ENCODE peak calls at places on chromosomes 11 and 22, in six cellular contexts. One of them, this sample, is unnamed.

GRCh38 chr22:34976474-34976873 is 89.5 kb upstream of the ISX start:
- DNase-seq in stimulated activated CD4-positive, alpha-beta T cell treated with anti-CD3 and anti-CD28 coated beads, TNF-alpha, amount 100 ng/mL, for 4 hours: no peak
- DNase-seq in thoracic aorta: no peak
- DNase-seq in activated CD8-positive, alpha-beta memory T cell treated with anti-CD3 and anti-CD28 coated beads, Interleukin-2, amount 50 U/mL, for 48 hours: no peak
- DNase-seq in activated CD4-positive, CD25-positive, alpha-beta regulatory T cell: no peak
- DNase-seq in stimulated activated naive CD8-positive, alpha-beta T cell treated with anti-CD3 and anti-CD28 coated beads, Interleukin-15, Interleukin-2, amounts not matched to agents 100 U/mL and 50 U/mL, for 24 hours: no peak
- DNase-seq in this sample: no peak

GRCh38 chr11:104668797-104669463 is 229.3 kb downstream of the CASP12 start:
- DNase-seq in activated CD4-positive, CD25-positive, alpha-beta regulatory T cell: no peak
- DNase-seq in stimulated activated CD4-positive, alpha-beta T cell treated with anti-CD3 and anti-CD28 coated beads, TNF-alpha, amount 100 ng/mL, for 4 hours: no peak
- DNase-seq in thoracic aorta: no peak
- DNase-seq in stimulated activated naive CD8-positive, alpha-beta T cell treated with anti-CD3 and anti-CD28 coated beads, Interleukin-15, Interleukin-2, amounts not matched to agents 100 U/mL and 50 U/mL, for 24 hours: no peak
- DNase-seq in activated CD8-positive, alpha-beta memory T cell treated with anti-CD3 and anti-CD28 coated beads, Interleukin-2, amount 50 U/mL, for 48 hours: no peak
- DNase-seq in this sample: no peak

GRCh38 chr11:114111369-114112042 is 52.0 kb downstream of the ZBTB16 start:
- DNase-seq in activated CD8-positive, alpha-beta memory T cell treated with anti-CD3 and anti-CD28 coated beads, Interleukin-2, amount 50 U/mL, for 48 hours: no peak
- DNase-seq in stimulated activated CD4-positive, alpha-beta T cell treated with anti-CD3 and anti-CD28 coated beads, TNF-alpha, amount 100 ng/mL, for 4 hours: no peak
- DNase-seq in thoracic aorta: no peak
- DNase-seq in stimulated activated naive CD8-positive, alpha-beta T cell treated with anti-CD3 and anti-CD28 coated beads, Interleukin-15, Interleukin-2, amounts not matched to agents 100 U/mL and 50 U/mL, for 24 hours: no peak
- DNase-seq in activated CD4-positive, CD25-positive, alpha-beta regulatory T cell: no peak
- DNase-seq in this sample: no peak

GRCh38 chr11:11584446-11584810 is 37.4 kb downstream of the GALNT18 start:
- DNase-seq in stimulated activated naive CD8-positive, alpha-beta T cell treated with anti-CD3 and anti-CD28 coated beads, Interleukin-15, Interleukin-2, amounts not matched to agents 100 U/mL and 50 U/mL, for 24 hours: no peak
- DNase-seq in stimulated activated CD4-positive, alpha-beta T cell treated with anti-CD3 and anti-CD28 coated beads, TNF-alpha, amount 100 ng/mL, for 4 hours: no peak
- DNase-seq in activated CD4-positive, CD25-positive, alpha-beta regulatory T cell: no peak
- DNase-seq in thoracic aorta: no peak
- DNase-seq in activated CD8-positive, alpha-beta memory T cell treated with anti-CD3 and anti-CD28 coated beads, Interleukin-2, amount 50 U/mL, for 48 hours: no peak
- DNase-seq in this sample: no peak

GRCh38 chr11:17788084-17788483 is 53.5 kb downstream of the KCNC1 start:
- DNase-seq in thoracic aorta: no peak
- DNase-seq in stimulated activated naive CD8-positive, alpha-beta T cell treated with anti-CD3 and anti-CD28 coated beads, Interleukin-15, Interleukin-2, amounts not matched to agents 100 U/mL and 50 U/mL, for 24 hours: no peak
- DNase-seq in activated CD8-positive, alpha-beta memory T cell treated with anti-CD3 and anti-CD28 coated beads, Interleukin-2, amount 50 U/mL, for 48 hours: no peak
- DNase-seq in stimulated activated CD4-positive, alpha-beta T cell treated with anti-CD3 and anti-CD28 coated beads, TNF-alpha, amount 100 ng/mL, for 4 hours: no peak
- DNase-seq in activated CD4-positive, CD25-positive, alpha-beta regulatory T cell: no peak
- DNase-seq in this sample: no peak

GRCh38 chr11:34064291-34064690 is 12.8 kb downstream of the CAPRIN1 start:
- DNase-seq in stimulated activated CD4-positive, alpha-beta T cell treated with anti-CD3 and anti-CD28 coated beads, TNF-alpha, amount 100 ng/mL, for 4 hours: no peak
- DNase-seq in stimulated activated naive CD8-positive, alpha-beta T cell treated with anti-CD3 and anti-CD28 coated beads, Interleukin-15, Interleukin-2, amounts not matched to agents 100 U/mL and 50 U/mL, for 24 hours: no peak
- DNase-seq in activated CD4-positive, CD25-positive, alpha-beta regulatory T cell: no peak
- DNase-seq in activated CD8-positive, alpha-beta memory T cell treated with anti-CD3 and anti-CD28 coated beads, Interleukin-2, amount 50 U/mL, for 48 hours: no peak
- DNase-seq in thoracic aorta: no peak
- DNase-seq in this sample: no peak

GRCh38 chr11:85663781-85664560 is 958 bp downstream of the CREBZF start:
- DNase-seq in stimulated activated naive CD8-positive, alpha-beta T cell treated with anti-CD3 and anti-CD28 coated beads, Interleukin-15, Interleukin-2, amounts not matched to agents 100 U/mL and 50 U/mL, for 24 hours: peak
- DNase-seq in stimulated activated CD4-positive, alpha-beta T cell treated with anti-CD3 and anti-CD28 coated beads, TNF-alpha, amount 100 ng/mL, for 4 hours: peak
- DNase-seq in activated CD4-positive, CD25-positive, alpha-beta regulatory T cell: peak
- DNase-seq in thoracic aorta: peak
- DNase-seq in activated CD8-positive, alpha-beta memory T cell treated with anti-CD3 and anti-CD28 coated beads, Interleukin-2, amount 50 U/mL, for 48 hours: peak
- DNase-seq in this sample: no peak

GRCh38 chr11:122917311-122917710 is 34.8 kb downstream of the JHY start:
- DNase-seq in activated CD8-positive, alpha-beta memory T cell treated with anti-CD3 and anti-CD28 coated beads, Interleukin-2, amount 50 U/mL, for 48 hours: no peak
- DNase-seq in thoracic aorta: no peak
- DNase-seq in stimulated activated CD4-positive, alpha-beta T cell treated with anti-CD3 and anti-CD28 coated beads, TNF-alpha, amount 100 ng/mL, for 4 hours: no peak
- DNase-seq in stimulated activated naive CD8-positive, alpha-beta T cell treated with anti-CD3 and anti-CD28 coated beads, Interleukin-15, Interleukin-2, amounts not matched to agents 100 U/mL and 50 U/mL, for 24 hours: no peak
- DNase-seq in activated CD4-positive, CD25-positive, alpha-beta regulatory T cell: no peak
- DNase-seq in this sample: no peak

GRCh38 chr11:40274017-40274416 is 1185.4 kb downstream of the LRRC4C start:
- DNase-seq in activated CD4-positive, CD25-positive, alpha-beta regulatory T cell: no peak
- DNase-seq in activated CD8-positive, alpha-beta memory T cell treated with anti-CD3 and anti-CD28 coated beads, Interleukin-2, amount 50 U/mL, for 48 hours: no peak
- DNase-seq in thoracic aorta: no peak
- DNase-seq in stimulated activated naive CD8-positive, alpha-beta T cell treated with anti-CD3 and anti-CD28 coated beads, Interleukin-15, Interleukin-2, amounts not matched to agents 100 U/mL and 50 U/mL, for 24 hours: no peak
- DNase-seq in stimulated activated CD4-positive, alpha-beta T cell treated with anti-CD3 and anti-CD28 coated beads, TNF-alpha, amount 100 ng/mL, for 4 hours: no peak
- DNase-seq in this sample: no peak

GRCh38 chr11:102306048-102306575 is 11.2 kb upstream of the BIRC3 start:
- DNase-seq in thoracic aorta: no peak
- DNase-seq in activated CD8-positive, alpha-beta memory T cell treated with anti-CD3 and anti-CD28 coated beads, Interleukin-2, amount 50 U/mL, for 48 hours: no peak
- DNase-seq in stimulated activated CD4-positive, alpha-beta T cell treated with anti-CD3 and anti-CD28 coated beads, TNF-alpha, amount 100 ng/mL, for 4 hours: no peak
- DNase-seq in activated CD4-positive, CD25-positive, alpha-beta regulatory T cell: no peak
- DNase-seq in stimulated activated naive CD8-positive, alpha-beta T cell treated with anti-CD3 and anti-CD28 coated beads, Interleukin-15, Interleukin-2, amounts not matched to agents 100 U/mL and 50 U/mL, for 24 hours: no peak
- DNase-seq in this sample: no peak

GRCh38 chr22:49882519-49883293 is 29.1 kb downstream of the ZBED4 start:
- DNase-seq in activated CD4-positive, CD25-positive, alpha-beta regulatory T cell: no peak
- DNase-seq in stimulated activated CD4-positive, alpha-beta T cell treated with anti-CD3 and anti-CD28 coated beads, TNF-alpha, amount 100 ng/mL, for 4 hours: no peak
- DNase-seq in thoracic aorta: no peak
- DNase-seq in stimulated activated naive CD8-positive, alpha-beta T cell treated with anti-CD3 and anti-CD28 coated beads, Interleukin-15, Interleukin-2, amounts not matched to agents 100 U/mL and 50 U/mL, for 24 hours: no peak
- DNase-seq in activated CD8-positive, alpha-beta memory T cell treated with anti-CD3 and anti-CD28 coated beads, Interleukin-2, amount 50 U/mL, for 48 hours: no peak
- DNase-seq in this sample: no peak

GRCh38 chr11:62431171-62431895 is 12.5 kb downstream of the SCGB1A1 start:
- DNase-seq in activated CD4-positive, CD25-positive, alpha-beta regulatory T cell: no peak
- DNase-seq in stimulated activated naive CD8-positive, alpha-beta T cell treated with anti-CD3 and anti-CD28 coated beads, Interleukin-15, Interleukin-2, amounts not matched to agents 100 U/mL and 50 U/mL, for 24 hours: no peak
- DNase-seq in thoracic aorta: no peak
- DNase-seq in stimulated activated CD4-positive, alpha-beta T cell treated with anti-CD3 and anti-CD28 coated beads, TNF-alpha, amount 100 ng/mL, for 4 hours: no peak
- DNase-seq in activated CD8-positive, alpha-beta memory T cell treated with anti-CD3 and anti-CD28 coated beads, Interleukin-2, amount 50 U/mL, for 48 hours: no peak
- DNase-seq in this sample: no peak

GRCh38 chr22:31488346-31488883 is 1.2 kb downstream of the EIF4ENIF1 start:
- DNase-seq in thoracic aorta: no peak
- DNase-seq in activated CD4-positive, CD25-positive, alpha-beta regulatory T cell: no peak
- DNase-seq in stimulated activated CD4-positive, alpha-beta T cell treated with anti-CD3 and anti-CD28 coated beads, TNF-alpha, amount 100 ng/mL, for 4 hours: no peak
- DNase-seq in activated CD8-positive, alpha-beta memory T cell treated with anti-CD3 and anti-CD28 coated beads, Interleukin-2, amount 50 U/mL, for 48 hours: no peak
- DNase-seq in stimulated activated naive CD8-positive, alpha-beta T cell treated with anti-CD3 and anti-CD28 coated beads, Interleukin-15, Interleukin-2, amounts not matched to agents 100 U/mL and 50 U/mL, for 24 hours: no peak
- DNase-seq in this sample: no peak

GRCh38 chr11:102990145-102990544 is 34.6 kb upstream of the MMP13 start:
- DNase-seq in stimulated activated CD4-positive, alpha-beta T cell treated with anti-CD3 and anti-CD28 coated beads, TNF-alpha, amount 100 ng/mL, for 4 hours: no peak
- DNase-seq in stimulated activated naive CD8-positive, alpha-beta T cell treated with anti-CD3 and anti-CD28 coated beads, Interleukin-15, Interleukin-2, amounts not matched to agents 100 U/mL and 50 U/mL, for 24 hours: no peak
- DNase-seq in thoracic aorta: no peak
- DNase-seq in activated CD8-positive, alpha-beta memory T cell treated with anti-CD3 and anti-CD28 coated beads, Interleukin-2, amount 50 U/mL, for 48 hours: no peak
- DNase-seq in activated CD4-positive, CD25-positive, alpha-beta regulatory T cell: no peak
- DNase-seq in this sample: no peak

GRCh38 chr11:44893250-44894216 is 57.1 kb downstream of the TP53I11 start:
- DNase-seq in activated CD8-positive, alpha-beta memory T cell treated with anti-CD3 and anti-CD28 coated beads, Interleukin-2, amount 50 U/mL, for 48 hours: no peak
- DNase-seq in thoracic aorta: no peak
- DNase-seq in stimulated activated naive CD8-positive, alpha-beta T cell treated with anti-CD3 and anti-CD28 coated beads, Interleukin-15, Interleukin-2, amounts not matched to agents 100 U/mL and 50 U/mL, for 24 hours: no peak
- DNase-seq in activated CD4-positive, CD25-positive, alpha-beta regulatory T cell: no peak
- DNase-seq in stimulated activated CD4-positive, alpha-beta T cell treated with anti-CD3 and anti-CD28 coated beads, TNF-alpha, amount 100 ng/mL, for 4 hours: no peak
- DNase-seq in this sample: peak

GRCh38 chr11:19080579-19080993 is 20.1 kb upstream of the MRGPRX2 start:
- DNase-seq in thoracic aorta: no peak
- DNase-seq in stimulated activated CD4-positive, alpha-beta T cell treated with anti-CD3 and anti-CD28 coated beads, TNF-alpha, amount 100 ng/mL, for 4 hours: no peak
- DNase-seq in stimulated activated naive CD8-positive, alpha-beta T cell treated with anti-CD3 and anti-CD28 coated beads, Interleukin-15, Interleukin-2, amounts not matched to agents 100 U/mL and 50 U/mL, for 24 hours: no peak
- DNase-seq in activated CD8-positive, alpha-beta memory T cell treated with anti-CD3 and anti-CD28 coated beads, Interleukin-2, amount 50 U/mL, for 48 hours: no peak
- DNase-seq in activated CD4-positive, CD25-positive, alpha-beta regulatory T cell: no peak
- DNase-seq in this sample: no peak

GRCh38 chr22:48489551-48490512 is 1337.8 kb downstream of the BRD1 start:
- DNase-seq in activated CD4-positive, CD25-positive, alpha-beta regulatory T cell: no peak
- DNase-seq in thoracic aorta: no peak
- DNase-seq in activated CD8-positive, alpha-beta memory T cell treated with anti-CD3 and anti-CD28 coated beads, Interleukin-2, amount 50 U/mL, for 48 hours: peak
- DNase-seq in stimulated activated CD4-positive, alpha-beta T cell treated with anti-CD3 and anti-CD28 coated beads, TNF-alpha, amount 100 ng/mL, for 4 hours: no peak
- DNase-seq in stimulated activated naive CD8-positive, alpha-beta T cell treated with anti-CD3 and anti-CD28 coated beads, Interleukin-15, Interleukin-2, amounts not matched to agents 100 U/mL and 50 U/mL, for 24 hours: no peak
- DNase-seq in this sample: no peak